ENCODE peak calls at places on chromosomes 12 and 14, in five cellular contexts. D, X, O, Z and R are unnamed samples.

GRCh38 chr14:72558721-72559120 is 335.2 kb downstream of the DPF3 start:
- DNase-seq in D (no peak), X (peak), O (peak), Z (no peak), R (peak)

GRCh38 chr12:118035194-118036041 is 18.9 kb downstream of the RFC5 start:
- DNase-seq in D (no peak), X (peak), O (no peak), Z (no peak), R (no peak)

GRCh38 chr12:20369164-20370000 is 1.0 kb downstream of the PDE3A start:
- DNase-seq in D (peak), X (peak), O (peak), Z (peak), R (no peak)

GRCh38 chr12:60995256-60995825 is 1264.9 kb upstream of the USP15 start:
- DNase-seq in D (no peak), X (no peak), O (no peak), Z (no peak), R (no peak)

GRCh38 chr12:65313704-65314317 is 35.3 kb downstream of the MSRB3 start:
- DNase-seq in D (no peak), X (peak), O (no peak), Z (no peak), R (peak)

GRCh38 chr14:56490379-56490778 is 89.2 kb upstream of the TMEM260 start:
- DNase-seq in D (no peak), X (peak), O (peak), Z (no peak), R (peak)

GRCh38 chr14:38824691-38825090 is 278.3 kb downstream of the SEC23A start:
- DNase-seq in D (no peak), X (no peak), O (peak), Z (no peak), R (peak)

GRCh38 chr12:42144174-42144423 is 575 bp downstream of the GXYLT1 start:
- DNase-seq in D (no peak), X (no peak), O (no peak), Z (no peak), R (no peak)

GRCh38 chr12:4910502-4911315 is 1.0 kb downstream of the KCNA1 start:
- DNase-seq in D (peak), X (no peak), O (no peak), Z (no peak), R (no peak)

GRCh38 chr14:76754586-76754985 is 6.7 kb upstream of the VASH1 start:
- DNase-seq in D (no peak), X (no peak), O (no peak), Z (no peak), R (no peak)

GRCh38 chr12:95762123-95762785 is 28.3 kb downstream of the NTN4 start:
- DNase-seq in D (no peak), X (no peak), O (peak), Z (no peak), R (no peak)

GRCh38 chr12:19811922-19812321 is 372.6 kb downstream of the AEBP2 start:
- DNase-seq in D (no peak), X (no peak), O (no peak), Z (no peak), R (no peak)

GRCh38 chr14:105376521-105377440 is 21.6 kb upstream of the TEX22 start:
- DNase-seq in D (no peak), X (no peak), O (no peak), Z (no peak), R (no peak)

GRCh38 chr14:105375635-105376057 is 22.7 kb upstream of the TEX22 start:
- DNase-seq in D (no peak), X (no peak), O (no peak), Z (no peak), R (no peak)

GRCh38 chr14:105377555-105378182 is 20.7 kb upstream of the TEX22 start:
- DNase-seq in D (no peak), X (no peak), O (no peak), Z (no peak), R (no peak)

GRCh38 chr14:105378199-105378598 is 20.1 kb upstream of the TEX22 start:
- DNase-seq in D (no peak), X (no peak), O (no peak), Z (no peak), R (no peak)

DNA sequence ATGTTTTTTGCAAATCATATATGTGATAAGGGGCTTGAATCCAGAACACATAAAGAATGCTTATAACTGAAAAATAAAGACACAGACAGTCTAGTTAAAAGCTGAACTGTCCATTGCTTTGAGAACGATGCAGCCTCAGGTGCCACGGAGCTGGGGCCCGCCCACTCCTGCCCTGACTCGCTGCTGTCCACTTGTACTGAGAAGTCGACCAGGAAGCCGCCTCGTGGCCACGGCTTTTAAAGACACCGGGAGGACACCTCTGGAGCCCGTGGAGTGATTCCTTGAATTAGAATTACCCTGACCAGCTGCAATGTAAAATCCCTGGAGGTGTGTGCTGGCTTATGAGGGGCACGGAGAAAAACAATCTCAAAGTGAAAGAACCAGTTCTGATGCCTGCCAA is 23.9 kb upstream of the TEX22 start:
- DNase-seq in D (no peak), X (peak), O (no peak), Z (no peak), R (no peak)
- TF ChIP-seq CTCF in D (no peak), X (peak), O (no peak), Z (no peak), R (no peak)

DNA sequence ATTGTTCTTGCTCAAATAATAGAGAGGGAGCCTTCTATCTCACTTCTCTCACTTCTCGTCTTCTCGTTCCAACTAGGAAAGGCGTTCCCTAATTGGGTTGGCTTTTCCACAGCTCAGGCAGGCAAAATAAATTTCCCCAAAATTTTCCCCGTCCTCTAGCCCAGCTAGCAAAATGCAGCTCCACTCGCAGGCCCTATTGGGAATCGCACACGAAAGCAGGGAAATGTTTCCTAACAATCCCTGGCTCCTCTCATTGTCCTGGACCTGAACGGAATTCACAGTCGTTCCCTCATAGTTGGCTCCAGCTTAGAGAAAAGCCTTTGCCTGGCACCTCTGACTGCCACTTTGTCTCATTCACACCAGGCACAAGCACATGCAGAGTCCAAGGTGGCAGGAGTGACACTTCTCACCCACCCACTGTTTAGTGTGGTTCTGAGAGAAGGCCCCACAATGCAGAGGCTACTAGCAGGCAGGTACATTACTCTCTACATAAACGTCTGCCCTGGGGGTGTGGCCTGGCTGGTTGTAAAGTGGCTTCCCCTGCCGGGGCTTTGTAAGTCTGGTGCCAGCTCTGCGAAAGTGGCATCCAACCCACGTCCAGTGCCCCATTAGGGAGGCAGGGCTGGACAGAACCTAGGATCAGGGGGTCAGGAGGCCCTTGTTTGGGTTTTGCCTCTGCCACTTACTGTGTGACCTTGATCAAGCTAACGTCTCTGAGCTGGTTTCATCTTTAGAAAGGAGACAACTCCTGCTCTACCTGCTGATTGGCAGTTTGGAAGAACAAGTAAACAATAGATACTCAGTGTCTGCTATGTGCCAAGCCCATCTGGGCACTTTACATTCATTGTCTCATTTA is 4.2 kb downstream of the SERPINA10 start:
- DNase-seq in D (no peak), X (no peak), O (no peak), Z (no peak), R (no peak)
- TF ChIP-seq CTCF in D (no peak), X (no peak), O (no peak), Z (no peak), R (no peak)

GRCh38 chr12:121441555-121441954 is 41.6 kb downstream of the RNF34 start:
- DNase-seq in D (no peak), X (no peak), O (no peak), Z (no peak), R (no peak)
- TF ChIP-seq CTCF in D (no peak), X (no peak), O (no peak), Z (no peak), R (peak)

GRCh38 chr14:80433811-80434210 is 222.5 kb upstream of the DIO2 start:
- DNase-seq in D (no peak), X (no peak), O (no peak), Z (no peak), R (no peak)

GRCh38 chr14:80427101-80427500 is 215.8 kb upstream of the DIO2 start:
- DNase-seq in D (no peak), X (peak), O (peak), Z (no peak), R (no peak)

GRCh38 chr14:80425686-80426085 is 214.4 kb upstream of the DIO2 start:
- DNase-seq in D (no peak), X (peak), O (peak), Z (no peak), R (peak)

GRCh38 chr14:80426686-80427085 is 215.4 kb upstream of the DIO2 start:
- DNase-seq in D (no peak), X (peak), O (peak), Z (no peak), R (no peak)

DNA sequence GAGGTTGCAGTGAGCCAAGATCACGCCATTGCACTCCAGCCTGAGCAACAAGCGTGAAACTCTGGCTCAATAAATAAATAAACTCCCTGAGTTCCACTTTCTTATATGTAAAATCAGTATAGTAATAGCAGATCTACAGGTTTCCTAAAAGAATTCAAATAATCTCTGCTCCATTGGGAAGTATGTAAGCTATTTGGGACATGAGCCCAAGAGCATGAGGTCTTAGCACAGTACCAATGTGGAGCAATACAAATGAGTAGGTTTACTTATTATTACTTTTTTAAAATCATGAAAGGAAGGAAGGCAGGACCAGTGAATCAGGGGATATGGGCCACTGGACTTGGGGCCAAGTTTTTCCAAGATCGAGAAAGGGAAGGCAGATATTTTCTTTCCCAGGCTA is 216.9 kb upstream of the DIO2 start:
- DNase-seq in D (no peak), X (no peak), O (peak), Z (no peak), R (no peak)
- TF ChIP-seq CTCF in D (no peak), X (no peak), O (no peak), Z (no peak), R (no peak)